ENCODE peak calls at places on chromosomes 3 and 15, in ten cellular contexts. B, Q, Z, A, H, E, R, L, P and J are unnamed samples.

GRCh38 chr3:11391172-11391879 is 119.1 kb downstream of the ATG7 start:
- DNase-seq in P (no peak), Q (no peak), Z (no peak), H (no peak), L (no peak), E (no peak), R (no peak), B (no peak), A (no peak), J (no peak)

GRCh38 chr3:155196131-155197075 is 97.1 kb downstream of the STRIT1 start:
- DNase-seq in B (no peak), R (no peak), Q (no peak), P (no peak), L (no peak), A (no peak), E (no peak), H (no peak), Z (no peak), J (no peak)

GRCh38 chr3:29144807-29145206 is 136.1 kb upstream of the RBMS3 start:
- DNase-seq in L (peak), E (no peak), A (peak), H (no peak), Z (peak), P (peak), Q (peak), B (no peak), R (peak), J (no peak)

GRCh38 chr3:183695569-183696364 is 1.8 kb upstream of the YEATS2 start:
- DNase-seq in A (no peak), L (no peak), P (no peak), R (no peak), Z (no peak), B (peak), E (no peak), H (no peak), Q (no peak), J (no peak)

GRCh38 chr15:100733786-100734185 is 131.4 kb downstream of the ASB7 start:
- DNase-seq in A (peak), Z (peak), R (peak), Q (no peak), H (no peak), B (no peak), E (no peak), P (no peak), L (no peak), J (no peak)

GRCh38 chr3:60399295-60399694 is 852.0 kb downstream of the FHIT start:
- DNase-seq in P (no peak), B (no peak), A (no peak), Q (no peak), L (no peak), Z (no peak), H (no peak), R (no peak), E (no peak), J (no peak)

GRCh38 chr3:135756016-135756695 is 209.4 kb upstream of the PPP2R3A start:
- DNase-seq in Q (no peak), B (no peak), H (no peak), E (no peak), P (no peak), A (no peak), R (no peak), L (no peak), Z (no peak), J (no peak)

GRCh38 chr3:42735021-42735420 is 32.4 kb upstream of the HHATL start:
- DNase-seq in Z (no peak), R (no peak), Q (no peak), B (no peak), E (no peak), P (no peak), H (no peak), A (no peak), L (no peak), J (no peak)

DNA sequence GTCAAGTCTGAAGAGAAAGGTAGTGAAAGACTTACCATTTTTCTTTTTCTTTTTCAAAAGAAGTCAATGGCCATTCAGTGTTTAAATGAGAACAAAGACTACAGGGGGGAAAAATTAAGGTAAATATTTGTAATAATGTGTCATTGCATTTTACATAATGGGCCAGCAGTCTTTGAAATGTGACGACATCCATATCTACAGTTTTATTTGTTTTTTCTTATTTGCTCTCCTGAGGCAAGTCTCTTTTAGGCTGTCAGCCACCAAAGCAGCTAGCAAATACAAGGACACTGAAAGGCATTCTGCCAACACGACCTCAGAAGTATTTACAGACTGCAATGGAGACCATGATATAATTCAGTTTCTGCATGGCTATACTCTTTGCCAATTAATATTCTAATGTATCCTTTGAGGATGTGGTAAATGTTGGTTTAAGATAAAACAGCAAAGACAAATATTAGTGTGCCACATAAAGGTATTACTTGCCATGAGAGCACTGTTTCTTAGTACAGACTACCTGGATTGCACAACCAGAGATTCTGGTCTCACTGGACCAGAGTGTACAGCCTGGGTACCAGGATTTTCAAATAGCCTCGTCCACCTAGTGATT is 307.0 kb upstream of the THBS1 start:
- DNase-seq in A (peak), L (no peak), E (no peak), B (no peak), H (no peak), P (no peak), Z (peak), Q (no peak), R (no peak), J (no peak)
- H3K27ac ChIP-seq in A (no peak), L (no peak), E (no peak), B (no peak), H (no peak), P (no peak), Z (no peak), Q (no peak), R (no peak), J (no peak)

GRCh38 chr3:95401693-95402092 is 1338.8 kb downstream of the NSUN3 start:
- DNase-seq in A (no peak), Q (no peak), E (no peak), Z (no peak), P (no peak), R (no peak), H (no peak), B (no peak), L (no peak), J (no peak)
- H3K27ac ChIP-seq in A (no peak), Q (no peak), E (no peak), Z (no peak), P (no peak), R (no peak), H (no peak), B (no peak), L (no peak), J (no peak)

DNA sequence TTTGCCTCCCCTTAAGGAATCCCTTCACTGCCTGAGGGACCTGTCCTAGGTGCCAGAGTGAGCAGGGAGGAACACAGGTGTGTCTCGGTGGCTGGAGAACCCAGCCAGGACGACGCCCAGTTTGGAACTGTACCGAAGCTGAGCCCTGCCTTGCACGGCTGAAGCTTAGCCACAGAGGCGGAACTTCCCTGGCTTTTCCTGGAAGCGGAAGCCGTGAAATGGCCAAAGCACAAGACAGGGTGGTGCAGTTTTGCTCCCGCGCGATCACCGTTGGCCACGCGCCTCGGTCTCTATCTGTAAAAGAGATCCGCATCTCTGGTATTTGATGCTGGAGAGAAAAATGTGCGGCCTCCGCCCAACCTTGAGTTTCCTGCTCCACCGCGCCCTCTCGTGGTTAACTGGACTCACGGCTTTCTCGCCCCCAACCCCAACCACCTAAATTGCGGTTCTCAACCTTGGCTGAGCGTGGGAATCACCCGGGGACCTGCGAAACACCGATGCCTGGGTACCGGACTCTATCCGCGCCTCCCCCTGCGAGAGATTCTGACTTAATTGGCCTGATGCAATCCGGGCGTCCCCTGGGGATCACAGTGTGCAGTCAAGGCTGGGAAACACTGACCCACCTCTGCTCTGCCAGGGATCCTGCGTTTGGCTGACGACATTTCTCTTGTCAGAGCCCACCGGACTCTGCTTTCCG is 70.7 kb upstream of the ABHD2 start:
- DNase-seq in H (peak), E (peak), R (peak), P (peak), A (peak), L (peak), Z (peak), Q (peak), B (peak), J (peak)
- H3K27ac ChIP-seq in H (no peak), E (peak), R (no peak), P (peak), A (peak), L (peak), Z (peak), Q (no peak), B (peak), J (no peak)

DNA sequence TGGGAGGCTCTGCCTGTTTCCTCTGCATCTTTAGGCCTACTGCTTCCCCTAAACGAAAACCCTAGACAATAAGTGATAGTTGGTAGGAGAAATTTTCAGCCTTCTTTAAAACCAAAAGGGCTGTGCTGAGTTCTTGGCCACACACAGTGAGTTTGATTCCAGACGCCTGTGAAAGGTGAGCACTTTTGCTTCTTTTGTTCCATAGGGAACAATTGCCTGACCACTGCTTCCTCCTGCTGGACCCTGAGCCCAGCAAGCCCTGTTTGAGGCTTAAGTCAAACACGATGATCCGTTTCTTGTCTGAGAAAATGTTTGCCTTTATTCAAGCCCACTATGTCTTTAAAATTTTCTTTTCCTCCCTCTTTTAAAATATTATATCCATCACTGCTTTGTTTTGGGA is 493.9 kb downstream of the ZIC1 start:
- DNase-seq in A (no peak), L (no peak), E (no peak), R (no peak), P (no peak), Q (peak), Z (no peak), H (no peak), B (no peak), J (no peak)
- H3K27ac ChIP-seq in A (no peak), L (no peak), E (no peak), R (no peak), P (no peak), Q (peak), Z (no peak), H (no peak), B (no peak), J (no peak)

DNA sequence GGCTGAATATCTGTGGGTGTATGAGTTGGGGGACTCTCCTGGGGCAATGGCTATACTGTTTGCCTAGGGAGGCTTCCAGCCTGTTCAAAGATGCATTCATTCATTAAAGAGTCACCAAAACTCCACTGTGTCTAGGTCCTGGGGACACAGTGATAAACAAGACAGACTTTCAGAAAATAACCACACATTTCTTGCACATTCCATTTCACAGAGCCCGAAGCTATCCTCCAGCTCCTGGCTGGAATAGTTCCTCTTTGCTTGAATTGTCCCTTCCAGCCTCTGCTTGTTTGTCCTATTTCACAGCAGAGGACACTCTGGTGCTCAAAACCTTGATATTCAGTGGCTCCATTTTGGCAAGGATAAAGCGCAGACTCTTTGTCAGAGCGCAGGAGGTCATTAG is 61.7 kb upstream of the ITGA11 start:
- DNase-seq in E (no peak), Q (no peak), P (no peak), R (no peak), H (no peak), B (no peak), A (no peak), L (no peak), Z (no peak), J (no peak)
- H3K27ac ChIP-seq in E (peak), Q (no peak), P (no peak), R (no peak), H (no peak), B (no peak), A (no peak), L (no peak), Z (no peak), J (no peak)

DNA sequence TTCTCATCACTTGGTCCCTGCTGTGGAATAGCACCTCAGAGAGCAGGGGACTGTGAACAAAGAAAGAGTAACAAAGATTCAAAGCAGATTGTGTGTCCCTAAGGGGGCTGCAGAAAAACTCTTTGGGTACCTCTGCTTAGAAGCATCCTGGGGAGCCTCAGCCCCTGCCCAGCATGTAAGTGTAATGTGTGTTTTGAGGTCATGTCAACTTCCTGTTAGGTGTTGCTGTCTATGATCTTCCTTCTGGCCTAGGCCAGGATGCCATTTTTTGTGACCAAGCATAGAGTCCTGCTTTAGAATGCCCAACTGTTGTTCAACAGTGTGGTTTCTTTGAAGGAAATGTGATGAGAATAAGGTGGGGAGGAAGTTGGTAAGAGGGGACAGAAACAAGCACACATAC is 77.1 kb upstream of the BCL6 start:
- DNase-seq in P (no peak), Q (no peak), A (no peak), R (no peak), B (no peak), Z (no peak), E (no peak), H (no peak), L (no peak), J (no peak)
- H3K27ac ChIP-seq in P (no peak), Q (no peak), A (no peak), R (no peak), B (no peak), Z (no peak), E (no peak), H (no peak), L (no peak), J (no peak)

DNA sequence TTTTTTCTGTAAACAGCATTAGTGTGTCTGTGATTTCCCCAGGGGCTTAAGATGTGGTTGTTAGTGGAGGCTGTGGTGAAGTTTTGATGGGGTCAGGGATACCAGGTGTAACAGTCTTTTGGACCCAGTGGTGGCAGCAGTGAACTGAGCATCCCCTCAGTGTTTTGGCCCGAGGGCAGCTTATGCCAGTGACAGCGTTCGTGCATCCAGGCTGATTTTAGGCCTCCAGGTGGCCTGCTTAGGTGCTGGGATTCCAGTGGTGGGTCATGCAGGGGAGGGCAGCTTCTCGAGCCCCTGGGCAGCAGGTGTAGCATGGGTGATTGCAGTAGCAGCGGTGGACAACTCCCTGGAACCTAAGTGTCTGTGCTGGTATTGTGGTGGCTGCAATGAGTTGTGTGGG is 29.2 kb downstream of the STT3B start:
- DNase-seq in A (no peak), Z (no peak), B (no peak), Q (peak), E (no peak), R (no peak), H (no peak), P (no peak), L (no peak), J (no peak)
- H3K27ac ChIP-seq in A (no peak), Z (no peak), B (no peak), Q (no peak), E (no peak), R (no peak), H (no peak), P (no peak), L (no peak), J (no peak)

DNA sequence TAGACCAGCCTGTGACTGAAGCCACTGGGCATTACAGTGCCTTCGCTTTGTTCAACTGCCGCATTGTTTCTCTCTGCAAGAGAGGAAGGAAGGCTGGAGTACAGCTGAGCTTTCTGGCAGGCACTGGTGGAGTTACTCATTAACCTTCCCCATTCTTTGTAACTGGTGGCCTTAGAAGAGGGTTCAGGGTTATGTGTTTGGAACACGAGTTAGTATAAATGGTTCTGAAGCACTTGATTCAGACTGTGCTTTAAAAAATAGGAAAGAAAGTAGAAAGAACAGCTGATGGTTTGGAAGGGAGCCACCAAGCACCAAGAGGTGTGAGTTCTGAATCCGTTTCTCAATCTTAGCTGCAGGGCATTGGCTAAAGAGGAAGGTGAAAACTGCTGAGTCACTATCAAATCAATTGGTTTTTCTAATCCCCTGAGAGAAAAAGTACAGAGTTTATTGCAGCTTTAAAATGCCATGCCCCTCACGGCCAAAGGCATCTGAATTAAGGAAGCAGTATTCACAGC is 3.7 kb downstream of the HGD start:
- DNase-seq in E (no peak), B (peak), Q (peak), L (peak), A (peak), H (no peak), P (no peak), R (peak), Z (peak), J (no peak)
- H3K27ac ChIP-seq in E (peak), B (no peak), Q (peak), L (peak), A (peak), H (no peak), P (peak), R (peak), Z (peak), J (no peak)

GRCh38 chr3:52523386-52524257 is 10.0 kb downstream of the NT5DC2 start:
- DNase-seq in E (peak), R (peak), Q (no peak), P (peak), A (no peak), H (no peak), Z (no peak), B (no peak), L (no peak), J (no peak)

GRCh38 chr3:52525666-52526065 is 8.0 kb downstream of the NT5DC2 start:
- DNase-seq in A (no peak), P (no peak), H (no peak), L (no peak), E (no peak), Z (no peak), R (no peak), Q (no peak), B (no peak), J (no peak)

GRCh38 chr3:52526151-52526561 is 7.5 kb downstream of the NT5DC2 start:
- DNase-seq in B (no peak), E (peak), A (no peak), H (no peak), Z (no peak), L (no peak), Q (no peak), R (no peak), P (peak), J (no peak)

GRCh38 chr3:52524258-52524751 is 9.4 kb downstream of the NT5DC2 start:
- DNase-seq in Z (no peak), L (no peak), R (no peak), P (peak), Q (no peak), B (no peak), E (no peak), A (no peak), H (no peak), J (no peak)

GRCh38 chr3:52524752-52525661 is 8.7 kb downstream of the NT5DC2 start:
- DNase-seq in L (no peak), A (no peak), R (peak), Z (no peak), B (no peak), E (peak), H (no peak), Q (no peak), P (peak), J (no peak)
- H3K27ac ChIP-seq in L (no peak), A (no peak), R (no peak), Z (no peak), B (peak), E (peak), H (no peak), Q (no peak), P (peak), J (no peak)